ENCODE peak calls at places on chromosomes 3 and 15, in seven cellular contexts. F is PC-3, C is neural progenitor cell, R is GM23248, L is HCT116, O is GM23338, Y is fibroblast of lung. V is an unnamed sample.

GRCh38 chr3:117278424-117279190 is 569.0 kb downstream of the TUSC7 start:
- DNase-seq in O (no peak), F (peak), R (peak), L (peak), Y (peak), C (no peak), V (peak)

GRCh38 chr3:12536423-12536822 is 8.9 kb downstream of the MKRN2OS start:
- DNase-seq in O (no peak), F (no peak), Y (peak), L (no peak), C (no peak), R (no peak), V (no peak)

GRCh38 chr3:181838940-181839914 is 127.5 kb downstream of the SOX2 start:
- DNase-seq in Y (no peak), C (no peak), L (no peak), F (peak), R (no peak), O (no peak), V (no peak)

GRCh38 chr3:32316319-32316718 is 75.3 kb upstream of the CMTM7 start:
- DNase-seq in R (no peak), Y (no peak), C (peak), F (no peak), L (no peak), O (no peak), V (no peak)

GRCh38 chr15:49652922-49653321 is 32.1 kb downstream of the DTWD1 start:
- DNase-seq in L (no peak), O (no peak), C (no peak), R (peak), F (no peak), Y (no peak), V (no peak)

GRCh38 chr15:63918317-63918672 is 84.5 kb upstream of the HERC1 start:
- DNase-seq in F (peak), R (no peak), L (no peak), O (peak), Y (no peak), C (no peak), V (no peak)

GRCh38 chr3:136311971-136312370 is 61.8 kb downstream of the PCCB start:
- DNase-seq in Y (peak), F (no peak), O (no peak), R (peak), L (no peak), C (no peak), V (no peak)

GRCh38 chr15:34759992-34760391 is 5.2 kb upstream of the GJD2 start:
- DNase-seq in R (peak), C (no peak), L (no peak), O (no peak), Y (no peak), F (no peak), V (no peak)

DNA sequence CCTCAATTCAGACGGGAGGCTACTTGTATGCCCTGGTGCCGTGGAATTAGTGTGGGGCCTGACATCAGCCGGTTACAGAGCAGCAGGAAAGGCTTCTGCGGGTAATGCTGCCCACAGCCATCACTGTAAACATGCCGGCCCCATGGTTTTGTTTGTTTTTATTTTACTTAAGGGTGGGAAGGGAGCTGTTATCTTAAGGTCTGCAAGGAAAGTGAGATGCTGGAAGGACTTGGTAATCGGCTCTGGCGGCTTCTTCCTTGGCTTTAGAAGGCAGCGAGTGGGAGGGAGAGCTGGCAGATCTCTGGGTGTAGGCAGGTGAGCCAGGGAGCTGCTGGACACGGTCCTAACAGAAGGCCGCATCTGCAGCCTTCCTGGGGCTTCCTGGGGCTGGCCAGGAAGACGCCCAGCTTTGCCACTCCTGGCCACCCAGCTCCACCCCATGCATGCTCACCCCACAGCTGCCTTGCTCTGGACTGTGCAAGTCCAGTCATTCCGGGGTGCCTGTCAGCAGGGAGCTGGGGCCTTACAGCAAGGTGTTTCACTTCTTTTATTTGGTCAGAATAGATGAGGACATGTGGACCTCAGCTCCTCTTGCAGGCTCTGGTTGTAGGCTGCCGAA is 54.1 kb upstream of the FURIN start:
- DNase-seq in Y (no peak), R (no peak), O (no peak), F (no peak), C (no peak), L (no peak), V (peak)
- H3K4me2 ChIP-seq in Y (no peak), R (no peak), O (no peak), F (no peak), C (no peak), L (no peak), V (no peak)

GRCh38 chr15:52803543-52804306 is 13.6 kb upstream of the ONECUT1 start:
- DNase-seq in R (no peak), L (no peak), Y (no peak), C (peak), O (peak), F (no peak), V (no peak)
- TF ChIP-seq EZH2 in R (peak), L (no peak), Y (peak), C (peak), O (peak), F (no peak), V (peak)

GRCh38 chr3:138928727-138929372 is 18.1 kb downstream of the FOXL2 start:
- DNase-seq in Y (no peak), L (no peak), O (no peak), F (no peak), C (no peak), R (no peak), V (no peak)
- H3K4me2 ChIP-seq in Y (no peak), L (no peak), O (no peak), F (no peak), C (no peak), R (no peak), V (no peak)

GRCh38 chr15:40930430-40931299 is 1.5 kb downstream of the DLL4 start:
- DNase-seq in F (peak), L (peak), Y (no peak), C (peak), O (peak), R (peak), V (peak)
- TF ChIP-seq EZH2 in F (no peak), L (no peak), Y (no peak), C (peak), O (no peak), R (no peak), V (peak)

DNA sequence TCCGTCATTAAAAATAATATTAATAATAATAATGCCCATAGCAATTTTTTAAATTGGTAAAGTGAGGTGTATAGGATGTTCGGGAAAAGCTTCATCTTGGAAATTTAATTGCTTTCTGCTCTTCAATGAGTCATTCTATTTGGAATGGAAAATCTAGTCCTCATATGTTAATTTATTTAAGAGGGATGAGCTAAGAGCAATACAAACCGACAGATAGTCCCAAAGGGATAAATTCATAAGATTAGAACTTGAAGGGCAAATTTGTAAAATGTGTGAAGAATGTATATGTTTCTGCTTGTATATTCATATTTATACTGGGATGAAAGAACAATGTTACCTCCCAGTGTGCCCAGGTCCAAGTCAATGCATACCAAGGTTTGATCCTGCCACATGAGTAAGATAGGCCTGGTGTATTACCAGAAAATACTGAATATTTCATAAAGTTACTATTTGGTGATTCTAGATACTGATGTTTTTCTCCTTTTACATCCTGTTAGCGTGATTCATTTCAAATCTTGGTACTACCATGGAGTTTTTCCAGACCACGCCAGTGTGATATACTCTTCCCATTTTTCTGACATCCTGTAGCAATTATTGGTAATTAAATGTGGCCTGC is 255.6 kb upstream of the SEMA6D start:
- DNase-seq in L (no peak), F (no peak), R (peak), C (no peak), O (no peak), Y (no peak), V (no peak)
- H3K4me2 ChIP-seq in L (no peak), F (no peak), R (no peak), C (no peak), O (no peak), Y (no peak), V (no peak)

GRCh38 chr15:65375871-65376552 is 1.8 kb downstream of the IGDCC3 start:
- DNase-seq in L (no peak), C (peak), R (no peak), F (no peak), O (no peak), Y (no peak), V (no peak)

GRCh38 chr15:65374831-65375401 is 2.9 kb downstream of the IGDCC3 start:
- DNase-seq in F (no peak), R (no peak), O (no peak), C (peak), L (no peak), Y (no peak), V (no peak)

GRCh38 chr15:65376767-65377104 is 1.1 kb downstream of the IGDCC3 start:
- DNase-seq in F (no peak), Y (peak), O (peak), C (no peak), R (peak), L (no peak), V (peak)

GRCh38 chr15:65377976-65378366 is at the start of gene IGDCC3:
- DNase-seq in O (peak), C (peak), F (no peak), L (no peak), R (peak), Y (peak), V (peak)

GRCh38 chr15:65377105-65377975 is 462 bp downstream of the IGDCC3 start:
- DNase-seq in Y (peak), F (no peak), C (peak), O (peak), L (no peak), R (peak), V (peak)
- TF ChIP-seq EZH2 in Y (peak), F (no peak), C (no peak), O (no peak), L (no peak), R (peak), V (no peak)

DNA sequence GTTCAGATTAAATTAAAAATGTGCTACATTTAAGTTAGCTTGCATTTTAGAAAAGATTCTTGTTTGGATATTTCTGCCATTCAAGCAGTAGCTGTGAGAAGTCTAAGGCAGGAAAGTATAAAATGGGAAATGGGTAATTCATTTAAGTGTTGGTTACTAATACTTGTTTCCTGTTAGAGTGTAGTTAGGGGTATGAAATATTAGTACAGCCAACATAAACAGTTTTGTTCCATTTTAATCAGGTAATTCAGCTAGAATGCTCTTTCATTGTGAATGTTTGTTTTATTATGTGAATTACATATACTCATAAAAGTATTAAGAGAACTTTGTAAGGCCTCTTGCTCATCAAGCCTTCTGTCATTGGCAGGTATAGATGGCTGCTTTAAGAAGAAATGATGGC is 19.9 kb downstream of the TATDN2 start:
- DNase-seq in C (no peak), Y (no peak), L (no peak), F (no peak), O (no peak), R (no peak), V (no peak)
- H3K4me2 ChIP-seq in C (no peak), Y (no peak), L (no peak), F (no peak), O (no peak), R (no peak), V (no peak)

GRCh38 chr3:183484676-183485075 is 56.3 kb upstream of the MCF2L2 start:
- DNase-seq in L (no peak), C (no peak), Y (no peak), F (no peak), O (no peak), R (no peak), V (no peak)
- TF ChIP-seq EZH2 in L (no peak), C (no peak), Y (no peak), F (no peak), O (no peak), R (no peak), V (no peak)

GRCh38 chr15:56956538-56956937 is 38.1 kb downstream of the TCF12 start:
- DNase-seq in F (no peak), Y (no peak), L (no peak), O (no peak), C (no peak), R (no peak), V (no peak)

GRCh38 chr15:56959318-56959648 is 40.8 kb downstream of the TCF12 start:
- DNase-seq in L (no peak), O (no peak), Y (no peak), R (no peak), F (no peak), C (no peak), V (no peak)

GRCh38 chr15:56953790-56954189 is 35.3 kb downstream of the TCF12 start:
- DNase-seq in O (no peak), R (no peak), C (no peak), F (no peak), L (no peak), Y (no peak), V (no peak)

GRCh38 chr15:56960116-56960515 is 41.7 kb downstream of the TCF12 start:
- DNase-seq in R (peak), C (no peak), O (no peak), Y (no peak), L (no peak), F (no peak), V (no peak)

DNA sequence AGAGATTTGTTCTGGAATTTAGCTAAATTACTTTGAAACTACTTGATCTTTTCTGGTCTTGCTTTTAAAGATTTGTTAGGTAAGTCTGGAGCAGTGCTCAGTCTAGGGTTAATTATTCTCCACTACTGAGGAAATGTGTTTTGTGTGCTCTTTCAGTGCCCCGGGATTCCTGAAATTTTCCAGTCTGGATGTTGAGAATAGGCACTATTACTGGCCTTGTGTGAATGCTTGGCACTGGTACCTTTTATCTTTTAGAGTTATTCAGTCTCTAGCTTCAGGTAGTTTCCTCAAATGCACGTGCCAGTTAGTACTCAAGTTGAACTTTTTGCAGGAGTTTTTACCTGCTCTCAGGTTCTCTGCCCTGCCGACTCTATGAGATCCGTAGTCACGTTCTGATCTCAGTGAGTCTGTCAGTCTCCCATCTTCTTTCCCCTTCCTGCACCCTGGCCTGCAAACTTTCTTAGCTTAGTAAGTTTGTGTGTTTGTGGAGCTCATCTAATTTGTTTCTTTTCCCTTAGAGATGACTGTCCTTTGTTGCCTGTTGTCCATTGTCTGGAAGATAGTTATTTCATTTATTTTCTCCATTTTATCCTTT is 39.5 kb downstream of the TCF12 start:
- DNase-seq in L (no peak), O (peak), C (peak), R (no peak), Y (no peak), F (no peak), V (peak)
- H3K4me2 ChIP-seq in L (no peak), O (peak), C (peak), R (no peak), Y (no peak), F (no peak), V (peak)

GRCh38 chr15:40925863-40926658 is 3.1 kb upstream of the DLL4 start:
- DNase-seq in Y (peak), R (peak), L (no peak), C (peak), F (no peak), O (peak), V (peak)
- TF ChIP-seq EZH2 in Y (no peak), R (no peak), L (no peak), C (peak), F (no peak), O (peak), V (peak)